ENCODE peak calls at places on chromosomes 2 and 18, in five cellular contexts. E is HCT116; B is IMR-90; J is CD8-positive, alpha-beta memory T cell; F is right lobe of liver. L is an unnamed sample.

GRCh38 chr2:171557363-171557762 is 35.1 kb downstream of the CYBRD1 start:
- DNase-seq in B (no peak), F (no peak), J (no peak), E (no peak), L (no peak)

GRCh38 chr18:1805526-1805925 is 765.8 kb downstream of the METTL4 start:
- DNase-seq in F (no peak), E (no peak), J (no peak), B (no peak), L (no peak)

GRCh38 chr18:3466051-3466450 is 16.1 kb downstream of the TGIF1 start:
- DNase-seq in E (no peak), F (no peak), B (peak; percentile 90), J (no peak), L (no peak)

GRCh38 chr2:182077023-182077422 is 91.4 kb downstream of the PPP1R1C start:
- DNase-seq in E (no peak), J (no peak), B (peak; percentile 61), F (no peak), L (no peak)

GRCh38 chr2:11133238-11133935 is 21.9 kb upstream of the SLC66A3 start:
- DNase-seq in B (no peak), F (no peak), E (no peak), J (no peak), L (no peak)

GRCh38 chr2:53268626-53269025 is 499.0 kb upstream of the CHAC2 start:
- DNase-seq in F (no peak), E (no peak), J (no peak), B (no peak), L (no peak)

GRCh38 chr2:99727199-99727598 is 237.4 kb upstream of the REV1 start:
- DNase-seq in E (no peak), F (no peak), J (no peak), B (peak; percentile 13), L (peak; percentile 13)

GRCh38 chr2:151830966-151831365 is 2.7 kb upstream of the ARL5A start:
- DNase-seq in F (no peak), E (no peak), B (no peak), J (no peak), L (peak; percentile 88)

GRCh38 chr2:43005975-43006833 is 213.8 kb upstream of the HAAO start:
- DNase-seq in J (no peak), E (no peak), B (no peak), F (peak; percentile 17), L (peak; percentile 35)

GRCh38 chr2:20986540-20986939 is 57.3 kb downstream of the APOB start:
- DNase-seq in J (no peak), F (no peak), E (no peak), B (no peak), L (no peak)

GRCh38 chr2:234425923-234426603 is 70.8 kb downstream of the ARL4C start:
- DNase-seq in F (no peak), B (no peak), E (no peak), J (peak; percentile 91), L (peak; percentile 55)

GRCh38 chr2:181178823-181179412 is 198.5 kb downstream of the UBE2E3 start:
- DNase-seq in F (no peak), E (peak; percentile 27), B (no peak), J (peak; percentile 23), L (no peak)

GRCh38 chr2:31967790-31968189 is 43.0 kb downstream of the MEMO1 start:
- DNase-seq in F (no peak), B (peak; percentile 37), E (no peak), J (no peak), L (no peak)

GRCh38 chr2:97691166-97691565 is 21.7 kb downstream of the C2orf92 start:
- DNase-seq in E (no peak), J (no peak), F (no peak), B (no peak), L (no peak)

GRCh38 chr2:241540766-241541561 is 17.6 kb upstream of the BOK start:
- DNase-seq in J (peak; percentile 50), F (peak; percentile 34), B (no peak), E (peak; percentile 70), L (peak; percentile 69)

GRCh38 chr2:175855794-175856453 is 146.1 kb downstream of the LNPK start:
- DNase-seq in E (peak; percentile 18), F (no peak), B (peak; percentile 45), J (no peak), L (no peak)

GRCh38 chr2:19630921-19631320 is 270.9 kb downstream of the TTC32 start:
- DNase-seq in B (no peak), E (no peak), F (no peak), J (no peak), L (no peak)

GRCh38 chr2:129605654-129606053 is 373.8 kb upstream of the RAB6C start:
- DNase-seq in J (no peak), E (no peak), B (no peak), F (no peak), L (no peak)

GRCh38 chr2:74450570-74451190 is 4.2 kb upstream of the INO80B start:
- DNase-seq in E (no peak), B (no peak), J (no peak), F (no peak), L (no peak)

GRCh38 chr2:204625135-204625534 is 79.9 kb downstream of the PARD3B start:
- DNase-seq in B (no peak), F (no peak), J (no peak), E (no peak), L (peak; percentile 54)

GRCh38 chr2:180033993-180034894 is 27.1 kb upstream of the CWC22 start:
- DNase-seq in J (no peak), F (no peak), E (no peak), B (peak; percentile 58), L (no peak)

GRCh38 chr2:180385601-180386201 is 378.6 kb upstream of the CWC22 start:
- DNase-seq in B (peak; percentile 90), J (no peak), E (no peak), F (no peak), L (no peak)

GRCh38 chr2:152452256-152452973 is 117.4 kb downstream of the FMNL2 start:
- DNase-seq in F (no peak), B (no peak), J (no peak), E (no peak), L (no peak)

GRCh38 chr2:3776311-3776710 is 72.9 kb downstream of the DCDC2C start:
- DNase-seq in F (no peak), B (no peak), E (no peak), J (no peak), L (no peak)

GRCh38 chr2:28055325-28055970 is 164.9 kb downstream of the BABAM2 start:
- DNase-seq in J (no peak), F (no peak), B (peak; percentile 55), E (no peak), L (no peak)

GRCh38 chr2:20221169-20221938 is 3.6 kb downstream of the SDC1 start:
- DNase-seq in F (peak; percentile 32), J (no peak), E (no peak), B (peak; percentile 73), L (no peak)

GRCh38 chr2:56811401-56811800 is 627.6 kb downstream of the CCDC85A start:
- DNase-seq in B (no peak), E (no peak), F (no peak), J (no peak), L (no peak)

GRCh38 chr2:212863185-212863588 is 288.2 kb downstream of the IKZF2 start:
- DNase-seq in B (no peak), F (no peak), E (peak; percentile 47), J (no peak), L (peak; percentile 25)

GRCh38 chr2:234770715-234771141 is 181.1 kb upstream of the SH3BP4 start:
- DNase-seq in E (no peak), F (peak; percentile 47), J (no peak), B (no peak), L (no peak)

GRCh38 chr2:109062558-109063325 is 66.3 kb upstream of the SH3RF3 start:
- DNase-seq in B (no peak), F (no peak), J (no peak), E (no peak), L (peak; percentile 7)

GRCh38 chr2:197704434-197705142 is 581 bp upstream of the MARS2 start:
- DNase-seq in J (no peak), B (no peak), E (no peak), F (no peak), L (no peak)

GRCh38 chr2:233459426-233459825 is 105.1 kb downstream of the DGKD start:
- DNase-seq in E (no peak), B (no peak), J (no peak), F (peak; percentile 5), L (no peak)

GRCh38 chr2:52934354-52934898 is 833.2 kb upstream of the CHAC2 start:
- DNase-seq in J (no peak), B (peak; percentile 91), E (peak; percentile 91), F (peak; percentile 16), L (no peak)

GRCh38 chr18:25055076-25055475 is 296.9 kb downstream of the ZNF521 start:
- DNase-seq in J (no peak), E (no peak), B (peak; percentile 56), F (no peak), L (no peak)

GRCh38 chr2:48600917-48601316 is 16.7 kb upstream of the GTF2A1L start:
- DNase-seq in J (no peak), E (no peak), B (peak; percentile 87), F (no peak), L (no peak)

GRCh38 chr2:61356261-61356957 is 114.5 kb downstream of the USP34 start:
- DNase-seq in F (peak; percentile 27), E (no peak), J (no peak), B (peak; percentile 50), L (no peak)
- H3K4me1 ChIP-seq in F (peaks cover 40% of the 10 kb centered on the region), E (no peaks in the 10 kb centered on the region), J (peaks cover 3% of the 10 kb centered on the region), B (peaks cover 4% of the 10 kb centered on the region), L (no peaks in the 10 kb centered on the region)

DNA sequence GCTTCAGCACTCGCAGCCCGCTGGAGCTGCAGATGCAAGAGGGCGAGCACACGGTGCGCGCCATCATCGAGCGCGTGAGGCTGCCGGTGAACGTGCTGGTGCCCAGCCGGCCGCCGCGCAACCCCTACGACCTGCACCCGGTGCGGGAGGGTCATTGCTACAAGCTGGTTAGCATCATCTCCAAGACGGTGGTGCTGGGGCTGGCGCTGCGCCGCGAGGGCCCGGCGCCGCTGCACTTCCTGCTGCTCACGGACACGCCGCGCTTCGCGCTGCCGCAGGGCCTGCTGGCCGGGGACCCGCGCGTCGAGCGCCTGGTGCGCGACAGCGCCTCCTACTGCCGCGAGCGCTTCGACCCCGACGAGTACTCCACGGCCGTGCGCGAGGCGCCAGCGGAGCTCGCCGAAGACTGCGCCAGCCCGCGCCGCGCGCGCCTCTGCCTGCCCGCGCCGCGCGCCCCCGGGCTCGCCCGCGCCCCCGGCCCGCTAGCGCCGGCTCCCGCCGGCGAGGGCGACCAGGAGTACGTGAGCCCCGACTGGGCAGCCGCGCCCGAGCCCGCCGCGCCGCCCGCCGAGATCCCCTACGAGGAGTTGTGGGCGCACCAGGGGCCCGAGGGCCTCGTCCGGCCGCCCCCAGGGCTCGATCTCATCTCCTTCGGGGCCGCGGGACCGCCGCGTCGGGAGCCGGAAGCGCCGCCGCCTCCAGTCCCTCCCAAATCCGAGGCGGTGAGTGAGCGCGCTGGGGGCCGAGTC is 11.8 kb downstream of the GAREM2 start:
- DNase-seq in J (peak; percentile 86), E (peak; percentile 15), F (peak; percentile 87), B (peak; percentile 78), L (peak; percentile 79)
- H3K4me3 ChIP-seq in J (peak overlapping the region; percentile 63), E (peak overlapping the region; percentile 58), F (peak overlapping the region; percentile 49), B (peak overlapping the region; percentile 40), L (peak overlapping the region; percentile 58)

GRCh38 chr2:207770602-207771404 is 1.1 kb upstream of the FZD5 start:
- DNase-seq in E (no peak), J (no peak), F (peak; percentile 62), B (no peak), L (no peak)
- H3K27ac ChIP-seq in E (peak overlapping the region; percentile 55), J (no peak overlapping the region), F (peak overlapping the region; percentile 91), B (no peak overlapping the region), L (peak overlapping the region; percentile 93)

DNA sequence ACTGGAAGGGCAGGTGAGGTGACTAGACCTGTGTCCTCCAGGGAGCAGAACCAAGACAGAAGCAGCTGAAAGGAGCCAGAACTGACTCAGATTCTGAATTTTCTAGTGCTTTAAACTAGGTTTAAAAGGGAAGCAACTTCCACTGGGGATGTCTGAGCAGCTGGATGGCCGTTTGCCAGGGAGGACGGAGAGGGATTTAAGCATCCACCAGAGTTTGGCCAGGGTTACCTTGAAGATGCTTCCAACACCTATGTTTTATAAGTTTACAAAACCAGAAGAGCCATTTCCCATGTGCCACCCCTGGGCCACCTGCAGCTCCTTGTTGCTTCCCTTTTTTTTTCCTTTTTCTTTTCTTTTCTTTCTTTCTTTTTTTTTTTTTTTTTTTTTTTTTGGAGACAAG is 48.6 kb upstream of the RBM44 start:
- DNase-seq in F (no peak), E (no peak), B (no peak), J (no peak), L (no peak)
- H3K4me1 ChIP-seq in F (peaks cover 5% of the 10 kb centered on the region), E (no peaks in the 10 kb centered on the region), B (peaks cover 3% of the 10 kb centered on the region), J (no peaks in the 10 kb centered on the region), L (no peaks in the 10 kb centered on the region)